ENCODE peak calls at places on chromosomes 16 and 17, in nine cellular contexts. One of them, this sample, is unnamed.

GRCh38 chr17:57407287-57408063 is 151.2 kb downstream of the MSI2 start:
- DNase-seq in iris pigment epithelial cell: no peak
- DNase-seq in mesothelial cell of epicardium: no peak
- DNase-seq in activated T-helper 1 cell treated with anti-CD3 and anti-CD28 coated beads, Interleukin-12 subunit alpha, Interleukin-12 subunit beta, Interleukin-2, Interleukin-4 antibody, amounts not matched to agents 30 ng/mL and 10 ng/mL and 1 ng/mL, durations not matched to agents 14 hours and 24 hours and 36 hours: no peak
- DNase-seq in activated CD4-positive, alpha-beta T cell treated with anti-CD3 and anti-CD28 coated beads, Interleukin-2, amount 10 ng/mL, durations not matched to agents 7 days and 5 days: no peak
- DNase-seq in spleen: no peak
- DNase-seq in small intestine: peak; percentile 19
- DNase-seq in T-helper 2 cell: no peak
- DNase-seq in activated CD8-positive, alpha-beta memory T cell treated with anti-CD3 and anti-CD28 coated beads, Interleukin-2, amount 50 U/mL, for 4 hours: no peak
- DNase-seq in this sample: no peak

GRCh38 chr17:75327757-75328156 is 38.5 kb upstream of the SLC25A19 start:
- DNase-seq in T-helper 2 cell: no peak
- DNase-seq in activated T-helper 1 cell treated with anti-CD3 and anti-CD28 coated beads, Interleukin-12 subunit alpha, Interleukin-12 subunit beta, Interleukin-2, Interleukin-4 antibody, amounts not matched to agents 30 ng/mL and 10 ng/mL and 1 ng/mL, durations not matched to agents 14 hours and 24 hours and 36 hours: no peak
- DNase-seq in small intestine: no peak
- DNase-seq in activated CD8-positive, alpha-beta memory T cell treated with anti-CD3 and anti-CD28 coated beads, Interleukin-2, amount 50 U/mL, for 4 hours: no peak
- DNase-seq in mesothelial cell of epicardium: no peak
- DNase-seq in activated CD4-positive, alpha-beta T cell treated with anti-CD3 and anti-CD28 coated beads, Interleukin-2, amount 10 ng/mL, durations not matched to agents 7 days and 5 days: no peak
- DNase-seq in iris pigment epithelial cell: no peak
- DNase-seq in spleen: no peak
- DNase-seq in this sample: no peak

GRCh38 chr16:56732832-56733231 is 2.9 kb downstream of the NUP93 start:
- DNase-seq in activated CD4-positive, alpha-beta T cell treated with anti-CD3 and anti-CD28 coated beads, Interleukin-2, amount 10 ng/mL, durations not matched to agents 7 days and 5 days: no peak
- DNase-seq in mesothelial cell of epicardium: no peak
- DNase-seq in iris pigment epithelial cell: no peak
- DNase-seq in small intestine: no peak
- DNase-seq in spleen: no peak
- DNase-seq in activated CD8-positive, alpha-beta memory T cell treated with anti-CD3 and anti-CD28 coated beads, Interleukin-2, amount 50 U/mL, for 4 hours: no peak
- DNase-seq in T-helper 2 cell: no peak
- DNase-seq in activated T-helper 1 cell treated with anti-CD3 and anti-CD28 coated beads, Interleukin-12 subunit alpha, Interleukin-12 subunit beta, Interleukin-2, Interleukin-4 antibody, amounts not matched to agents 30 ng/mL and 10 ng/mL and 1 ng/mL, durations not matched to agents 14 hours and 24 hours and 36 hours: peak; percentile 25
- DNase-seq in this sample: no peak

GRCh38 chr16:87135631-87136030 is 181.6 kb downstream of the C16orf95 start:
- DNase-seq in spleen: no peak
- DNase-seq in small intestine: no peak
- DNase-seq in activated T-helper 1 cell treated with anti-CD3 and anti-CD28 coated beads, Interleukin-12 subunit alpha, Interleukin-12 subunit beta, Interleukin-2, Interleukin-4 antibody, amounts not matched to agents 30 ng/mL and 10 ng/mL and 1 ng/mL, durations not matched to agents 14 hours and 24 hours and 36 hours: no peak
- DNase-seq in iris pigment epithelial cell: no peak
- DNase-seq in activated CD8-positive, alpha-beta memory T cell treated with anti-CD3 and anti-CD28 coated beads, Interleukin-2, amount 50 U/mL, for 4 hours: no peak
- DNase-seq in activated CD4-positive, alpha-beta T cell treated with anti-CD3 and anti-CD28 coated beads, Interleukin-2, amount 10 ng/mL, durations not matched to agents 7 days and 5 days: no peak
- DNase-seq in mesothelial cell of epicardium: no peak
- DNase-seq in T-helper 2 cell: no peak
- DNase-seq in this sample: no peak

GRCh38 chr17:4482338-4483011 is 16.2 kb upstream of the SPNS2 start:
- DNase-seq in activated CD8-positive, alpha-beta memory T cell treated with anti-CD3 and anti-CD28 coated beads, Interleukin-2, amount 50 U/mL, for 4 hours: no peak
- DNase-seq in spleen: no peak
- DNase-seq in iris pigment epithelial cell: no peak
- DNase-seq in T-helper 2 cell: no peak
- DNase-seq in activated T-helper 1 cell treated with anti-CD3 and anti-CD28 coated beads, Interleukin-12 subunit alpha, Interleukin-12 subunit beta, Interleukin-2, Interleukin-4 antibody, amounts not matched to agents 30 ng/mL and 10 ng/mL and 1 ng/mL, durations not matched to agents 14 hours and 24 hours and 36 hours: no peak
- DNase-seq in small intestine: no peak
- DNase-seq in activated CD4-positive, alpha-beta T cell treated with anti-CD3 and anti-CD28 coated beads, Interleukin-2, amount 10 ng/mL, durations not matched to agents 7 days and 5 days: no peak
- DNase-seq in mesothelial cell of epicardium: no peak
- DNase-seq in this sample: no peak

GRCh38 chr17:50634915-50635719 is 436 bp downstream of the ABCC3 start:
- DNase-seq in T-helper 2 cell: no peak
- DNase-seq in spleen: no peak
- DNase-seq in iris pigment epithelial cell: no peak
- DNase-seq in mesothelial cell of epicardium: no peak
- DNase-seq in activated CD8-positive, alpha-beta memory T cell treated with anti-CD3 and anti-CD28 coated beads, Interleukin-2, amount 50 U/mL, for 4 hours: no peak
- DNase-seq in activated CD4-positive, alpha-beta T cell treated with anti-CD3 and anti-CD28 coated beads, Interleukin-2, amount 10 ng/mL, durations not matched to agents 7 days and 5 days: no peak
- DNase-seq in activated T-helper 1 cell treated with anti-CD3 and anti-CD28 coated beads, Interleukin-12 subunit alpha, Interleukin-12 subunit beta, Interleukin-2, Interleukin-4 antibody, amounts not matched to agents 30 ng/mL and 10 ng/mL and 1 ng/mL, durations not matched to agents 14 hours and 24 hours and 36 hours: no peak
- DNase-seq in small intestine: peak; percentile 40
- DNase-seq in this sample: no peak

GRCh38 chr16:84599528-84600202 is 18.2 kb downstream of the COTL1 start:
- DNase-seq in spleen: peak; percentile 93
- DNase-seq in iris pigment epithelial cell: peak; percentile 88
- DNase-seq in T-helper 2 cell: peak; percentile 65
- DNase-seq in small intestine: peak; percentile 29
- DNase-seq in mesothelial cell of epicardium: no peak
- DNase-seq in activated CD8-positive, alpha-beta memory T cell treated with anti-CD3 and anti-CD28 coated beads, Interleukin-2, amount 50 U/mL, for 4 hours: peak; percentile 70
- DNase-seq in activated T-helper 1 cell treated with anti-CD3 and anti-CD28 coated beads, Interleukin-12 subunit alpha, Interleukin-12 subunit beta, Interleukin-2, Interleukin-4 antibody, amounts not matched to agents 30 ng/mL and 10 ng/mL and 1 ng/mL, durations not matched to agents 14 hours and 24 hours and 36 hours: peak; percentile 46
- DNase-seq in activated CD4-positive, alpha-beta T cell treated with anti-CD3 and anti-CD28 coated beads, Interleukin-2, amount 10 ng/mL, durations not matched to agents 7 days and 5 days: peak; percentile 43
- DNase-seq in this sample: peak; percentile 84

GRCh38 chr16:25109643-25110042 is 1.9 kb upstream of the LCMT1 start:
- DNase-seq in spleen: no peak
- DNase-seq in activated CD8-positive, alpha-beta memory T cell treated with anti-CD3 and anti-CD28 coated beads, Interleukin-2, amount 50 U/mL, for 4 hours: no peak
- DNase-seq in T-helper 2 cell: no peak
- DNase-seq in mesothelial cell of epicardium: no peak
- DNase-seq in activated CD4-positive, alpha-beta T cell treated with anti-CD3 and anti-CD28 coated beads, Interleukin-2, amount 10 ng/mL, durations not matched to agents 7 days and 5 days: no peak
- DNase-seq in activated T-helper 1 cell treated with anti-CD3 and anti-CD28 coated beads, Interleukin-12 subunit alpha, Interleukin-12 subunit beta, Interleukin-2, Interleukin-4 antibody, amounts not matched to agents 30 ng/mL and 10 ng/mL and 1 ng/mL, durations not matched to agents 14 hours and 24 hours and 36 hours: no peak
- DNase-seq in iris pigment epithelial cell: peak; percentile 97
- DNase-seq in small intestine: peak; percentile 94
- DNase-seq in this sample: peak; percentile 88

GRCh38 chr17:50624321-50624935 is 10.3 kb upstream of the ABCC3 start:
- DNase-seq in activated CD4-positive, alpha-beta T cell treated with anti-CD3 and anti-CD28 coated beads, Interleukin-2, amount 10 ng/mL, durations not matched to agents 7 days and 5 days: no peak
- DNase-seq in small intestine: no peak
- DNase-seq in spleen: no peak
- DNase-seq in mesothelial cell of epicardium: no peak
- DNase-seq in iris pigment epithelial cell: no peak
- DNase-seq in T-helper 2 cell: no peak
- DNase-seq in activated T-helper 1 cell treated with anti-CD3 and anti-CD28 coated beads, Interleukin-12 subunit alpha, Interleukin-12 subunit beta, Interleukin-2, Interleukin-4 antibody, amounts not matched to agents 30 ng/mL and 10 ng/mL and 1 ng/mL, durations not matched to agents 14 hours and 24 hours and 36 hours: no peak
- DNase-seq in activated CD8-positive, alpha-beta memory T cell treated with anti-CD3 and anti-CD28 coated beads, Interleukin-2, amount 50 U/mL, for 4 hours: no peak
- DNase-seq in this sample: no peak

GRCh38 chr17:7312432-7313027 is 2.6 kb downstream of the GPS2 start:
- DNase-seq in spleen: no peak
- DNase-seq in small intestine: no peak
- DNase-seq in mesothelial cell of epicardium: no peak
- DNase-seq in activated CD4-positive, alpha-beta T cell treated with anti-CD3 and anti-CD28 coated beads, Interleukin-2, amount 10 ng/mL, durations not matched to agents 7 days and 5 days: no peak
- DNase-seq in T-helper 2 cell: no peak
- DNase-seq in activated CD8-positive, alpha-beta memory T cell treated with anti-CD3 and anti-CD28 coated beads, Interleukin-2, amount 50 U/mL, for 4 hours: no peak
- DNase-seq in activated T-helper 1 cell treated with anti-CD3 and anti-CD28 coated beads, Interleukin-12 subunit alpha, Interleukin-12 subunit beta, Interleukin-2, Interleukin-4 antibody, amounts not matched to agents 30 ng/mL and 10 ng/mL and 1 ng/mL, durations not matched to agents 14 hours and 24 hours and 36 hours: no peak
- DNase-seq in iris pigment epithelial cell: no peak
- DNase-seq in this sample: no peak

GRCh38 chr16:12468552-12468951 is 335.1 kb downstream of the CPPED1 start:
- DNase-seq in T-helper 2 cell: no peak
- DNase-seq in activated T-helper 1 cell treated with anti-CD3 and anti-CD28 coated beads, Interleukin-12 subunit alpha, Interleukin-12 subunit beta, Interleukin-2, Interleukin-4 antibody, amounts not matched to agents 30 ng/mL and 10 ng/mL and 1 ng/mL, durations not matched to agents 14 hours and 24 hours and 36 hours: no peak
- DNase-seq in activated CD8-positive, alpha-beta memory T cell treated with anti-CD3 and anti-CD28 coated beads, Interleukin-2, amount 50 U/mL, for 4 hours: no peak
- DNase-seq in mesothelial cell of epicardium: no peak
- DNase-seq in spleen: no peak
- DNase-seq in iris pigment epithelial cell: no peak
- DNase-seq in small intestine: no peak
- DNase-seq in activated CD4-positive, alpha-beta T cell treated with anti-CD3 and anti-CD28 coated beads, Interleukin-2, amount 10 ng/mL, durations not matched to agents 7 days and 5 days: no peak
- DNase-seq in this sample: no peak

This sample was measured in fibroblast of gingiva.